ENCODE peak calls at places on chromosomes 16 and 17, in ten cellular contexts. B is IMR-90, K is neural progenitor cell, E is stomach, P is OCI-LY7, Y is pancreas, N is ovary, O is uterus, U is PC-3, Q is body of pancreas. X is an unnamed sample.

GRCh38 chr17:40352779-40353394 is 11.7 kb downstream of the GJD3 start:
- DNase-seq in B (no peak), K (no peak), E (no peak), P (no peak), Y (no peak), N (no peak), O (no peak), U (no peak), Q (no peak), X (no peak)

GRCh38 chr17:64202683-64203430 is 60.2 kb downstream of the TEX2 start:
- DNase-seq in B (peak), K (peak), E (no peak), P (no peak), Y (no peak), N (no peak), O (no peak), U (peak), Q (no peak), X (no peak)

GRCh38 chr17:46995841-46996571 is 17.0 kb upstream of the RPRML start:
- DNase-seq in B (peak), K (no peak), E (no peak), P (peak), Y (no peak), N (no peak), O (no peak), U (peak), Q (no peak), X (no peak)

GRCh38 chr17:66943484-66943883 is 21.0 kb upstream of the CACNG4 start:
- DNase-seq in B (no peak), K (no peak), E (no peak), P (no peak), Y (no peak), N (no peak), O (no peak), U (no peak), Q (no peak), X (no peak)

GRCh38 chr17:34584805-34585416 is 5.5 kb downstream of the TMEM132E start:
- DNase-seq in B (peak), K (peak), E (no peak), P (peak), Y (no peak), N (no peak), O (no peak), U (peak), Q (no peak), X (no peak)

GRCh38 chr16:1351215-1351581 is 480 bp downstream of the TSR3 start:
- DNase-seq in B (no peak), K (no peak), E (no peak), P (no peak), Y (no peak), N (no peak), O (no peak), U (no peak), Q (no peak), X (no peak)

GRCh38 chr17:58516644-58517377 is 2.4 kb upstream of the MTMR4 start:
- DNase-seq in B (no peak), K (no peak), E (no peak), P (no peak), Y (no peak), N (no peak), O (no peak), U (no peak), Q (no peak), X (no peak)

GRCh38 chr16:21656795-21657768 is 4.7 kb upstream of the IGSF6 start:
- DNase-seq in B (peak), K (peak), E (no peak), P (peak), Y (no peak), N (no peak), O (no peak), U (peak), Q (no peak), X (no peak)

GRCh38 chr17:82983510-82984248 is 95.7 kb upstream of the METRNL start:
- DNase-seq in B (no peak), K (no peak), E (no peak), P (no peak), Y (no peak), N (no peak), O (no peak), U (no peak), Q (no peak), X (peak)

GRCh38 chr16:1338119-1338730 is 4.8 kb downstream of the BAIAP3 start:
- DNase-seq in B (no peak), K (peak), E (peak), P (peak), Y (peak), N (no peak), O (no peak), U (peak), Q (peak), X (no peak)

GRCh38 chr16:31695667-31696066 is 168.0 kb downstream of the AHSP start:
- DNase-seq in B (no peak), K (no peak), E (no peak), P (peak), Y (no peak), N (no peak), O (no peak), U (no peak), Q (no peak), X (no peak)

GRCh38 chr16:89837014-89837546 is 8.8 kb downstream of the SPIRE2 start:
- DNase-seq in B (no peak), K (no peak), E (no peak), P (no peak), Y (no peak), N (no peak), O (no peak), U (no peak), Q (no peak), X (no peak)

GRCh38 chr17:21475555-21475954 is 99.4 kb downstream of the KCNJ12 start:
- DNase-seq in B (no peak), K (no peak), E (no peak), P (no peak), Y (no peak), N (no peak), O (no peak), U (no peak), Q (no peak), X (no peak)

GRCh38 chr16:27311897-27312303 is 1.9 kb upstream of the IL4R start:
- DNase-seq in B (no peak), K (no peak), E (no peak), P (no peak), Y (no peak), N (no peak), O (peak), U (no peak), Q (no peak), X (no peak)

GRCh38 chr16:68082596-68083238 is 2.5 kb upstream of the NFATC3 start:
- DNase-seq in B (no peak), K (no peak), E (no peak), P (no peak), Y (peak), N (no peak), O (no peak), U (no peak), Q (no peak), X (no peak)

GRCh38 chr16:30585022-30585399 is 486 bp downstream of the ZNF785 start:
- DNase-seq in B (no peak), K (peak), E (no peak), P (no peak), Y (no peak), N (no peak), O (no peak), U (peak), Q (no peak), X (no peak)

GRCh38 chr16:85392756-85393673 is 220.1 kb upstream of the GSE1 start:
- DNase-seq in B (no peak), K (no peak), E (no peak), P (no peak), Y (peak), N (peak), O (no peak), U (no peak), Q (no peak), X (no peak)

GRCh38 chr17:82823004-82823403 is 16.8 kb downstream of the ZNF750 start:
- DNase-seq in B (no peak), K (peak), E (no peak), P (no peak), Y (no peak), N (no peak), O (no peak), U (no peak), Q (no peak), X (no peak)

GRCh38 chr16:3004319-3004718 is 8.4 kb upstream of the CLDN9 start:
- DNase-seq in B (no peak), K (peak), E (no peak), P (no peak), Y (no peak), N (no peak), O (no peak), U (no peak), Q (no peak), X (no peak)

GRCh38 chr17:41549596-41550039 is 21.5 kb upstream of the KRT19 start:
- DNase-seq in B (peak), K (no peak), E (no peak), P (no peak), Y (no peak), N (no peak), O (peak), U (peak), Q (no peak), X (no peak)

GRCh38 chr17:74903671-74904070 is 10.2 kb upstream of the FADS6 start:
- DNase-seq in B (no peak), K (no peak), E (no peak), P (no peak), Y (no peak), N (no peak), O (no peak), U (no peak), Q (no peak), X (no peak)

GRCh38 chr17:40419559-40420331 is 2.0 kb upstream of the TOP2A start:
- DNase-seq in B (no peak), K (peak), E (no peak), P (no peak), Y (no peak), N (no peak), O (no peak), U (no peak), Q (no peak), X (no peak)

GRCh38 chr17:72887322-72887721 is 205.2 kb downstream of the SLC39A11 start:
- DNase-seq in B (no peak), K (no peak), E (no peak), P (no peak), Y (no peak), N (no peak), O (no peak), U (no peak), Q (no peak), X (no peak)

GRCh38 chr17:17104494-17104893 is 62.2 kb downstream of the MPRIP start:
- DNase-seq in B (no peak), K (no peak), E (no peak), P (no peak), Y (no peak), N (no peak), O (no peak), U (no peak), Q (no peak), X (no peak)

GRCh38 chr17:76271669-76272540 is 6.8 kb downstream of the UBALD2 start:
- DNase-seq in B (no peak), K (no peak), E (peak), P (peak), Y (peak), N (peak), O (no peak), U (no peak), Q (peak), X (no peak)

GRCh38 chr17:48593840-48594411 is 347 bp upstream of the HOXB5 start:
- DNase-seq in B (peak), K (peak), E (peak), P (peak), Y (peak), N (peak), O (peak), U (peak), Q (peak), X (peak)

GRCh38 chr16:19861811-19862327 is 22.8 kb downstream of the GPRC5B start:
- DNase-seq in B (no peak), K (peak), E (no peak), P (no peak), Y (peak), N (no peak), O (no peak), U (no peak), Q (no peak), X (no peak)

GRCh38 chr17:79915850-79916430 is 76.7 kb upstream of the CBX4 start:
- DNase-seq in B (peak), K (peak), E (peak), P (peak), Y (peak), N (peak), O (no peak), U (peak), Q (peak), X (peak)

GRCh38 chr17:65438708-65439294 is 122.6 kb downstream of the AXIN2 start:
- DNase-seq in B (peak), K (no peak), E (no peak), P (no peak), Y (no peak), N (no peak), O (no peak), U (peak), Q (no peak), X (no peak)

GRCh38 chr17:16212793-16213192 is 2.5 kb downstream of the NCOR1 start:
- DNase-seq in B (no peak), K (no peak), E (no peak), P (no peak), Y (no peak), N (no peak), O (no peak), U (no peak), Q (no peak), X (no peak)

GRCh38 chr16:84331998-84332780 is 36.1 kb upstream of the ATP2C2 start:
- DNase-seq in B (no peak), K (no peak), E (no peak), P (no peak), Y (no peak), N (no peak), O (no peak), U (peak), Q (no peak), X (no peak)

GRCh38 chr16:62638324-62638911 is 602.2 kb upstream of the CDH8 start:
- DNase-seq in B (no peak), K (no peak), E (no peak), P (no peak), Y (no peak), N (no peak), O (no peak), U (no peak), Q (no peak), X (no peak)

GRCh38 chr16:15418206-15418605 is 16.2 kb upstream of the BMERB1 start:
- DNase-seq in B (no peak), K (no peak), E (no peak), P (no peak), Y (no peak), N (no peak), O (no peak), U (no peak), Q (no peak), X (no peak)

GRCh38 chr17:47735536-47736011 is 2.5 kb downstream of the TBX21 start:
- DNase-seq in B (no peak), K (no peak), E (no peak), P (no peak), Y (peak), N (no peak), O (no peak), U (no peak), Q (no peak), X (no peak)

GRCh38 chr16:29763326-29763725 is 14.7 kb upstream of the ZG16 start:
- DNase-seq in B (no peak), K (no peak), E (no peak), P (no peak), Y (no peak), N (no peak), O (no peak), U (no peak), Q (no peak), X (no peak)

GRCh38 chr16:55249936-55250335 is 74.1 kb upstream of the IRX6 start:
- DNase-seq in B (no peak), K (no peak), E (no peak), P (no peak), Y (no peak), N (no peak), O (no peak), U (no peak), Q (no peak), X (no peak)

GRCh38 chr16:4388275-4389021 is 16.8 kb downstream of the VASN start:
- DNase-seq in B (no peak), K (no peak), E (no peak), P (no peak), Y (peak), N (no peak), O (peak), U (no peak), Q (no peak), X (no peak)

GRCh38 chr17:16820979-16821543 is 131.0 kb downstream of the CCDC144A start:
- DNase-seq in B (no peak), K (peak), E (no peak), P (no peak), Y (no peak), N (no peak), O (no peak), U (no peak), Q (no peak), X (no peak)

GRCh38 chr16:86129541-86129940 is 230.6 kb downstream of the IRF8 start:
- DNase-seq in B (peak), K (no peak), E (no peak), P (no peak), Y (no peak), N (no peak), O (no peak), U (no peak), Q (no peak), X (no peak)

GRCh38 chr16:57092786-57093301 is 461 bp downstream of the CPNE2 start:
- DNase-seq in B (no peak), K (peak), E (peak), P (peak), Y (peak), N (peak), O (no peak), U (peak), Q (peak), X (no peak)
- TF ChIP-seq CTCF in B (peak), K (peak), E (no peak), P (peak), Y (peak), N (peak), O (peak), U (peak), Q (peak), X (peak)

GRCh38 chr17:45261577-45262515 is at the start of gene SPATA32:
- DNase-seq in B (peak), K (peak), E (peak), P (peak), Y (peak), N (peak), O (no peak), U (peak), Q (peak), X (no peak)
- H3K4me3 ChIP-seq in B (peak), K (peak), E (peak), P (peak), Y (peak), N (peak), O (peak), U (peak), Q (peak), X (peak)

DNA sequence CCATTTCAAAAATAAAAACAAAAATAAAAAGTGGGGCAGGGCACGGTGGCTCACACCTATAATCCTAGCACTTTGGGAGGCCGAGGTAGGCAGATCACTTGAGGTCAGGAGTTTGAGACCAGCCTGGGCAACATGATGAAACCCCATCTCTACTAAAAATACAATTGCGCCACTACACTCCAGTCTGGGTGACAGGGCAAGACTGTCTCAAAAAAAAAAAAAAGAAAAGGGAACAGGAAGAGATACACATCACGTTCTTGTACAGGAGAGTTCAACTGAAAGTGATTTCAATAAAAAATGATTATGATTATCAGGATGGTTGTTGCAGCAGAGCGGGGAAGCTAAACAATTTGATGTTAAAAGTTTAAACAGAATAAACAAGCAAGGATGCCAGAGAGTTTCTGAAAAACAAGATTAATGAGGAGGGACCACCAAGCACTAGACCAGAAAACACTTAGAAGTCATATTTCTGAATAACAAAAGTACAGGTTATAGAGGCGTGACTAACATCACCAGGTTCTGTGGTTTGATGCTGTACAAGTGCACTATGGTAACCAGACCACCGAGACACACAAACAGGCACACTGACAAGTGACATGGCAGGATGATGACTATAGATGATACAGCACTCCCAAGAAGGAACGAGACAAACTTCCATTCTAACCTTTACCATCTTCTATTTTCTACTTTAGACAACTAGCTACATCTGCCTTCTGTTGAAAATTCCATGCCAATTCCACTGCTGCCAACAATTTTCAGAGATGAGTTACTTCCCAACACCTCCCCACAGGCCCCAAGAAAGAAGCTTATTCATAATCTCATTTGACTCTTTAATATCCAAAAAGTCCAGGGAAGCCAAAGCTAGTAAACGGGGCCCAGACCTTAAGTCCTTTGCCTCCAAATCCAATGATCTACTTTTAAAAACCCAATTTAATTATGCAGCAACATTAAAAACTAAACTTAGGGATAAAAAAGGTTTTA is 11.8 kb downstream of the DNAJA2 start:
- DNase-seq in B (peak), K (no peak), E (no peak), P (no peak), Y (no peak), N (no peak), O (no peak), U (no peak), Q (no peak), X (no peak)
- H3K27ac ChIP-seq in B (no peak), K (no peak), E (no peak), P (no peak), Y (no peak), N (no peak), O (no peak), U (no peak), Q (no peak), X (no peak)

GRCh38 chr16:63720848-63721247 is 1401.0 kb downstream of the CDH11 start:
- DNase-seq in B (no peak), K (no peak), E (no peak), P (peak), Y (no peak), N (no peak), O (no peak), U (no peak), Q (no peak), X (no peak)
- TF ChIP-seq CTCF in B (no peak), K (peak), E (no peak), P (peak), Y (no peak), N (no peak), O (no peak), U (no peak), Q (no peak), X (no peak)

GRCh38 chr17:77882481-77883212 is 75.9 kb upstream of the TNRC6C start:
- DNase-seq in B (peak), K (no peak), E (peak), P (peak), Y (no peak), N (no peak), O (peak), U (no peak), Q (peak), X (no peak)

GRCh38 chr17:77879896-77880280 is 78.6 kb upstream of the TNRC6C start:
- DNase-seq in B (no peak), K (no peak), E (no peak), P (no peak), Y (no peak), N (no peak), O (no peak), U (no peak), Q (no peak), X (no peak)

GRCh38 chr17:77882040-77882439 is 76.5 kb upstream of the TNRC6C start:
- DNase-seq in B (no peak), K (no peak), E (no peak), P (no peak), Y (no peak), N (no peak), O (no peak), U (no peak), Q (no peak), X (no peak)

GRCh38 chr17:77880702-77881450 is 77.6 kb upstream of the TNRC6C start:
- DNase-seq in B (no peak), K (no peak), E (no peak), P (no peak), Y (no peak), N (no peak), O (no peak), U (no peak), Q (no peak), X (no peak)

GRCh38 chr17:77881545-77881944 is 77.0 kb upstream of the TNRC6C start:
- DNase-seq in B (peak), K (no peak), E (peak), P (peak), Y (no peak), N (no peak), O (peak), U (no peak), Q (peak), X (peak)
- H3K4me3 ChIP-seq in B (no peak), K (no peak), E (peak), P (peak), Y (no peak), N (no peak), O (no peak), U (no peak), Q (no peak), X (no peak)

DNA sequence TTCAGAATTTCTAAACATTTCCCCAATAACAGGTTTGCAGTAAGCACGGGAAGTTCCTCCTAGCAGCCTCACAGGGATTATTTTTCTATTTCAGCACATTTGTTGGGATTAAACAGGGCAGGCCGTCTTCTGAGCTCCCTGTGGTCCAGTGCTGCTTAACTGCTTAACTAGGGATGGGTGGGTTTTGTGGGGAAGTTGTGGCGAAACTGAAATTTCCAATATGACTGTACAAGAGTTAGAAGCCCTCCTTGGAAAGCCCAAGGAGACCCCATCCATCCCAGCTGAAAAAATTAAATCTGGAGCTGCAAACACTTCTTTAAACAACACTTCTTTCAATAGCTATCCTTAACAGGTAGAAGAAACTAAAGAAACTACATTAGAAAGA is 22.2 kb downstream of the FAM117A start:
- DNase-seq in B (no peak), K (no peak), E (no peak), P (no peak), Y (no peak), N (no peak), O (no peak), U (no peak), Q (no peak), X (no peak)
- H3K27ac ChIP-seq in B (no peak), K (no peak), E (peak), P (peak), Y (no peak), N (peak), O (peak), U (no peak), Q (peak), X (peak)

GRCh38 chr16:12798171-12798570 is 5.5 kb downstream of the CPPED1 start:
- DNase-seq in B (no peak), K (no peak), E (no peak), P (no peak), Y (no peak), N (no peak), O (no peak), U (no peak), Q (no peak), X (no peak)
- TF ChIP-seq CTCF in B (no peak), K (no peak), E (no peak), P (no peak), Y (no peak), N (no peak), O (no peak), U (no peak), Q (no peak), X (no peak)

X was measured in lung.